ENCODE peak calls at places on chromosomes 4 and X, in six cellular contexts. L is CD8-positive, alpha-beta T cell; O is astrocyte of the cerebellum; J is Peyer's patch; W is fibroblast of pulmonary artery; C is mammary epithelial cell. I is an unnamed sample.

GRCh38 chr4:1842993-1843448 is 12.9 kb downstream of the LETM1 start:
- DNase-seq in J (no peak), W (peak; percentile 87), O (peak; percentile 66), C (no peak), L (no peak), I (no peak)

GRCh38 chr4:12636191-12636590 is 847.9 kb downstream of the RAB28 start:
- DNase-seq in W (peak; percentile 31), J (no peak), C (no peak), O (no peak), L (no peak), I (no peak)

GRCh38 chr4:99447079-99447478 is 11.9 kb upstream of the ADH7 start:
- DNase-seq in O (no peak), J (no peak), C (peak; percentile 72), W (peak; percentile 82), L (no peak), I (no peak)

GRCh38 chrX:69523314-69523713 is 19.2 kb downstream of the NALF2 start:
- DNase-seq in C (no peak), J (no peak), L (no peak), W (no peak), O (no peak), I (no peak)

GRCh38 chrX:138127314-138127713 is 561.4 kb downstream of the ZIC3 start:
- DNase-seq in L (no peak), C (peak; percentile 8), J (no peak), O (no peak), W (no peak), I (no peak)

GRCh38 chr4:151674804-151675290 is 86.0 kb downstream of the GATB start:
- DNase-seq in L (no peak), W (peak; percentile 31), J (no peak), O (no peak), C (peak; percentile 69), I (peak; percentile 54)

GRCh38 chr4:11042760-11043159 is 358.2 kb upstream of the CLNK start:
- DNase-seq in L (no peak), W (no peak), C (no peak), O (no peak), J (no peak), I (no peak)

GRCh38 chrX:15834827-15835595 is 19.6 kb downstream of the AP1S2 start:
- DNase-seq in C (no peak), J (no peak), W (no peak), L (no peak), O (no peak), I (no peak)

GRCh38 chrX:9578083-9578779 is 113.4 kb downstream of the TBL1X start:
- DNase-seq in O (no peak), W (peak; percentile 56), L (no peak), J (no peak), C (no peak), I (no peak)

GRCh38 chr4:88443486-88443885 is 13.4 kb upstream of the HERC5 start:
- DNase-seq in W (no peak), J (no peak), C (no peak), O (no peak), L (no peak), I (no peak)

GRCh38 chr4:28654618-28655017 is 1794.0 kb downstream of the STIM2 start:
- DNase-seq in C (peak; percentile 42), O (no peak), J (no peak), W (no peak), L (no peak), I (no peak)

GRCh38 chr4:9792381-9792780 is 10.9 kb downstream of the DRD5 start:
- DNase-seq in O (no peak), W (no peak), C (peak; percentile 16), J (no peak), L (no peak), I (no peak)

GRCh38 chr4:158015241-158015640 is 157.6 kb downstream of the GASK1B start:
- DNase-seq in L (no peak), C (peak; percentile 61), J (no peak), W (peak; percentile 57), O (no peak), I (no peak)

GRCh38 chr4:99290848-99291786 is at the start of gene ADH1A:
- DNase-seq in O (no peak), C (no peak), J (no peak), L (no peak), W (no peak), I (no peak)

GRCh38 chr4:2277956-2278355 is 16.0 kb upstream of the MXD4 start:
- DNase-seq in J (no peak), C (no peak), L (no peak), W (no peak), O (no peak), I (no peak)

GRCh38 chr4:185660340-185660739 is 125.0 kb upstream of the PDLIM3 start:
- DNase-seq in L (no peak), C (no peak), W (no peak), O (no peak), J (no peak), I (no peak)

GRCh38 chr4:136412708-136413107 is 1119.6 kb downstream of the PCDH18 start:
- DNase-seq in C (peak; percentile 21), J (no peak), O (peak; percentile 24), W (peak; percentile 70), L (no peak), I (no peak)

GRCh38 chrX:118973389-118974087 is 880 bp upstream of the LONRF3 start:
- DNase-seq in J (no peak), C (no peak), W (no peak), L (no peak), O (no peak), I (no peak)

DNA sequence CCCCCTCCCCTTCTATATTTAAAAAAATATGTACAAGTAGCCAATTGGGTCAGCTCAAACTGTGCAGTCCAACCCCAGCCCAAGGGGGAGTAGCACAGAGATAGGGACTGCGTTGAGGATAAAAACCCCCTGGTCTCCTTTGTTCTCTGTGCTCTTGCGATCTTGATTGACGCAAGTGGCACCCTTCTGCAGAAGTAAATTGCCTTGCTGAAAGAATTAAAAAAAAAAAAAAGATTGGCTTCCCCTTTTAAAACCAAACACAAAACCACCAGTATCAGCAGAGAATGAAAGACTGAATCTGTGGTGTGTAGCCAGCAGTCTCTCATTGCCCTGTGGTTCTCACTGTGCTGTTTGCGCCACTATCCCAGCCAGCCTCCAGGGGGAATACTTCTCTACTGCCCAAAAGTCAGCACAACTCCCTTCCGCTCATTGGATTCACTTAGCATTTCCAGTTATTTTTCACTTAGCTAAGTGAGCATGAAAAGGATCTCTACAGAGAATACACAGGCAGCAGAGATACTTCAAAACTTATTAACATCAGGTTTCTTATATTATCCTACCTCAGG is 29.7 kb downstream of the MANBA start:
- DNase-seq in J (no peak), W (no peak), O (no peak), C (no peak), L (no peak), I (no peak)
- TF ChIP-seq CTCF in J (no peak), W (no peak), O (peak; percentile 17), C (peak; percentile 4), L (no peak), I (no peak)

DNA sequence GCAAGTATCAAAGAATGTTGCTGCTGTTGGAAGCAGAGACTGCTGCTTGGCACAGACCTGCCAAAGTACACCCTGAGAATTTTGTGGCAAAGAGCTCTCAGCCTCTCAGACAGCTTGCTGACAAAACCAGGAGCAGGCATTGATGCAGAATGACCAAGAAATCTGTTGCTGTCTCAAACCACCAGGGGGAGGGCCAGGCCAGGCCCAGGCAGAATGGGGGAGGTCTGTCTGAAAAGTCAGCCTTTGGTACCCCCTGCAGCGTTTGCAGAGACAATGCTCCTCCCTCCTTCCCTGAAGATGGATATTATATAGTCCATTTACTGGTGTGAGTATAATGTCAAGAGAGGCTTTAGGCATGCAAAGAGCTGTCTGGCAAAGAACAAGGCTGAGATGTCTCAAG is 52.9 kb upstream of the TRPC5OS start:
- DNase-seq in L (no peak), W (no peak), C (no peak), J (no peak), O (no peak), I (no peak)
- TF ChIP-seq CTCF in L (no peak), W (no peak), C (peak; percentile 22), J (no peak), O (peak; percentile 42), I (peak; percentile 52)

GRCh38 chr4:183999435-183999834 is 94.3 kb downstream of the STOX2 start:
- DNase-seq in L (no peak), J (no peak), C (no peak), W (no peak), O (no peak), I (no peak)
- TF ChIP-seq CTCF in L (no peak), J (no peak), C (no peak), W (no peak), O (no peak), I (no peak)

GRCh38 chr4:96228463-96228862 is 388.6 kb downstream of the PDHA2 start:
- DNase-seq in W (no peak), C (no peak), O (no peak), J (no peak), L (no peak), I (no peak)
- TF ChIP-seq CTCF in W (no peak), C (no peak), O (no peak), J (no peak), L (no peak), I (no peak)

GRCh38 chr4:56128231-56128630 is 179.5 kb downstream of the CEP135 start:
- DNase-seq in O (peak; percentile 71), W (peak; percentile 88), J (no peak), L (no peak), C (peak; percentile 49), I (no peak)

GRCh38 chr4:56127698-56128097 is 179.0 kb downstream of the CEP135 start:
- DNase-seq in L (no peak), O (no peak), W (peak; percentile 79), J (no peak), C (no peak), I (no peak)

GRCh38 chr4:56132835-56133234 is 184.1 kb downstream of the CEP135 start:
- DNase-seq in W (no peak), O (no peak), L (no peak), J (no peak), C (no peak), I (no peak)

GRCh38 chr4:56130609-56131150 is 181.9 kb downstream of the CEP135 start:
- DNase-seq in J (no peak), L (no peak), C (no peak), W (peak; percentile 35), O (no peak), I (no peak)

GRCh38 chr4:56129431-56129861 is 180.7 kb downstream of the CEP135 start:
- DNase-seq in L (no peak), J (no peak), O (no peak), W (peak; percentile 58), C (peak; percentile 24), I (no peak)
- TF ChIP-seq CTCF in L (no peak), J (no peak), O (peak; percentile 37), W (peak; percentile 43), C (peak; percentile 72), I (peak; percentile 23)

DNA sequence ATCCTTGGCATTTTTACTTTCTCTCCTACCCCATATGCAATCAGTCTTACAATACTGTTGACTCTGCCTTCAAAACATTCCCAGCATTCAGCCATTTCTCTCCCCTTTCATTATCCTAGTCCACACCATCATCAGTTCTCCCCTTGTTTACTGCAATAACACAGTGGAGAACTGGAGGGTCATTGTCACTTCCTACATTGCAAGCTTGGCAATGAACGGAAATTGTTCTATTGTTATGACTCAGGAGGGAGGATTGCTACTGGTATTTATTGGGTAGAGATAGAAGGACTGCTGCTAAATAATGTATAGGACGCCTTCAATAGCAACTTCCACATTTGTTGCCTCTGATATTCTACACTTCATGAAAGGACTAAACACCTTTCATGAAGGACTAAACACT is 231.8 kb downstream of the BANK1 start:
- DNase-seq in L (no peak), C (no peak), O (no peak), W (peak; percentile 34), J (no peak), I (no peak)
- TF ChIP-seq CTCF in L (no peak), C (no peak), O (no peak), W (no peak), J (no peak), I (no peak)